ENCODE peak calls at places on chromosomes 7 and 10, in eight cellular contexts. E is foreskin fibroblast, D is PC-3, C is choroid plexus epithelial cell, M is HL-60, S is astrocyte of the spinal cord, W is AG04449, O is natural killer cell. P is an unnamed sample.

GRCh38 chr7:831596-832291 is 532 bp upstream of the SUN1 start:
- DNase-seq in E (peak), D (peak), C (peak), M (no peak), S (peak), W (peak), O (no peak), P (peak)

GRCh38 chr10:32964261-32964660 is 6.2 kb upstream of the ITGB1 start:
- DNase-seq in E (no peak), D (no peak), C (no peak), M (no peak), S (no peak), W (no peak), O (no peak), P (no peak)

GRCh38 chr7:70700935-70701425 is 431.0 kb upstream of the GALNT17 start:
- DNase-seq in E (no peak), D (no peak), C (no peak), M (no peak), S (no peak), W (no peak), O (no peak), P (no peak)

GRCh38 chr7:67791918-67792317 is 795.3 kb downstream of the TYW1 start:
- DNase-seq in E (no peak), D (no peak), C (no peak), M (no peak), S (no peak), W (no peak), O (no peak), P (no peak)

GRCh38 chr7:44213206-44213871 is 12.6 kb downstream of the YKT6 start:
- DNase-seq in E (no peak), D (no peak), C (no peak), M (no peak), S (no peak), W (no peak), O (no peak), P (no peak)

GRCh38 chr7:158973440-158973839 is 117.1 kb downstream of the DYNC2I1 start:
- DNase-seq in E (peak), D (peak), C (peak), M (no peak), S (no peak), W (no peak), O (no peak), P (no peak)

GRCh38 chr7:99694201-99694911 is 14.6 kb upstream of the CYP3A5 start:
- DNase-seq in E (no peak), D (no peak), C (no peak), M (no peak), S (no peak), W (no peak), O (no peak), P (no peak)

GRCh38 chr7:11212816-11213215 is 239.1 kb downstream of the PHF14 start:
- DNase-seq in E (peak), D (peak), C (peak), M (no peak), S (peak), W (peak), O (no peak), P (no peak)

GRCh38 chr7:70720191-70720873 is 411.6 kb upstream of the GALNT17 start:
- DNase-seq in E (peak), D (no peak), C (no peak), M (no peak), S (no peak), W (no peak), O (no peak), P (no peak)

GRCh38 chr7:1130021-1130990 is 29.7 kb downstream of the ZFAND2A start:
- DNase-seq in E (no peak), D (no peak), C (no peak), M (no peak), S (no peak), W (no peak), O (no peak), P (no peak)

GRCh38 chr10:14995964-14996565 is 36.9 kb downstream of the MEIG1 start:
- DNase-seq in E (no peak), D (no peak), C (no peak), M (no peak), S (no peak), W (no peak), O (no peak), P (no peak)

GRCh38 chr10:29635711-29636144 is 957 bp upstream of the SVIL start:
- DNase-seq in E (peak), D (no peak), C (peak), M (no peak), S (peak), W (no peak), O (peak), P (no peak)

GRCh38 chr7:5699951-5700384 is 81.5 kb downstream of the RNF216 start:
- DNase-seq in E (no peak), D (no peak), C (peak), M (no peak), S (peak), W (no peak), O (no peak), P (peak)

GRCh38 chr10:91875779-91876178 is 33.5 kb downstream of the FGFBP3 start:
- DNase-seq in E (no peak), D (no peak), C (no peak), M (no peak), S (no peak), W (no peak), O (no peak), P (no peak)

GRCh38 chr10:26481914-26482550 is 43.9 kb downstream of the APBB1IP start:
- DNase-seq in E (no peak), D (no peak), C (no peak), M (peak), S (no peak), W (no peak), O (no peak), P (no peak)

GRCh38 chr10:26391701-26392695 is 46.1 kb upstream of the APBB1IP start:
- DNase-seq in E (no peak), D (no peak), C (no peak), M (peak), S (no peak), W (no peak), O (no peak), P (no peak)

GRCh38 chr10:16809074-16809718 is 8.0 kb downstream of the RSU1 start:
- DNase-seq in E (peak), D (peak), C (peak), M (peak), S (peak), W (no peak), O (no peak), P (no peak)

GRCh38 chr7:105439174-105439893 is 50.6 kb upstream of the SRPK2 start:
- DNase-seq in E (peak), D (peak), C (peak), M (no peak), S (peak), W (peak), O (no peak), P (no peak)

GRCh38 chr10:111221682-111222470 is 145.0 kb downstream of the ADRA2A start:
- DNase-seq in E (no peak), D (no peak), C (no peak), M (no peak), S (no peak), W (no peak), O (no peak), P (no peak)

DNA sequence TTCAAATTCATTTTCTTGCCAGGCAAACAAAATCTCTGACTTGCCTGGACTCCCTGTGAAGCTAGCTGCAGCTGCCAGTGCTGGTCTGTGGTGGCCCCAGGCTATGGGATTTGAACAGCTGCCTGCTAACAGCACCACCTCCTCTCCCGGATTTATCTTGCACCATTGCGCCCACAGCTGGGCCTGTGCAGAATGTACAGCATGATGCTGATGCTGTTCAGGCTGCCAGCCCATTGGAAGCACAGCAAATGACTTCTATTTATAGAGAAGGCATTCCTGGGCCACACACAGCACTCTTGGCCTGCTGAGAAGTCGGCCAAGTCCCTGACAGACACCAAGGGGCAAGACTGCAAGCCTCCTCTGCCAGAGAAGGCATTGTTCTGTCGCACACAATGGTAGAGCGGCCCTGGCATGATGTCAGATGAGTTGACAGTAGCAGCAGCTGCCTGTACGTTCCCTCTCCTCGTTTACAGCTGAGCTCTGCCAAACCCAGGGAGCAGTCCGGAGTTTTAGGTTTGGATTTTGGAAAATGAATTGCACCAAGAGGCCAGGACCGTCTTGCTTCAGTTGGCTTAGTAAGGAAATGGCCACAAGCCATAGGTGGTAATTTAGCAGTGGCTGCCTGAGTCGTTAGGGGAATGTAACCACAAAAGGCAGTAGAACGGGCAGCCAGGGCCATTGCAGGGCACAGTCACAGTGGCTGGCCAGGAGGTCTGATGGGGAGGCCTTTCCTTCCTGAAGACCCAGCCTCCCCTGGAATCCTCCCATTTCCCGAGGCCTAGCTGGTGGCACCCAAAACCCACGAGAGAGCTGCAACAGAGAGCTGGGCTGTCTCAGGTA is 38.5 kb downstream of the MTURN start:
- DNase-seq in E (peak), D (peak), C (peak), M (no peak), S (peak), W (peak), O (no peak), P (no peak)
- TF ChIP-seq CTCF in E (peak), D (peak), C (peak), M (no peak), S (peak), W (peak), O (no peak), P (no peak)

GRCh38 chr10:101748496-101748895 is 27.4 kb downstream of the FGF8 start:
- DNase-seq in E (no peak), D (no peak), C (no peak), M (no peak), S (no peak), W (no peak), O (no peak), P (no peak)

GRCh38 chr10:101741938-101742337 is 34.0 kb downstream of the FGF8 start:
- DNase-seq in E (no peak), D (no peak), C (no peak), M (no peak), S (no peak), W (no peak), O (no peak), P (no peak)

GRCh38 chr10:101749033-101749432 is 26.9 kb downstream of the FGF8 start:
- DNase-seq in E (no peak), D (no peak), C (peak), M (no peak), S (no peak), W (no peak), O (no peak), P (no peak)

GRCh38 chr10:101745074-101745690 is 30.7 kb downstream of the FGF8 start:
- DNase-seq in E (peak), D (no peak), C (no peak), M (peak), S (no peak), W (no peak), O (no peak), P (no peak)

DNA sequence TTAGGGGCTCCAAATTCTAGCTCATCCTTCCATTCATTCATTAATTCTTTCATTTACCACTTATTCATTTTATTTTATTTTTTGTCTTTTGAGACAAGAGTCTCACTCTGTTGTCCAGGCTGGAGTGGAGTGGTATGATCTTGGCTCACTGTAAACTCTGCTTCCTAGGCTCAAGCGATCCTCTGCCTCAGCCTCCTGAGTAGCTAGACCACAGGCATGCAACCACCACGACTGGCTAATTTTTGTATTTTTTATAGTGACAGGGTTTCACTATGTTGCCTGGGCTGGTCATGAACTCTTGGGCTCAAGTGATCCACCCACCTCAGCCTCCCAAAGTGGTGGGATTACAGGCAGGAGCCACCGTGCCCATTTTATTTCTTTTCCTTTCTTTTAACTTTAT is 31.6 kb downstream of the FGF8 start:
- DNase-seq in E (no peak), D (no peak), C (peak), M (no peak), S (no peak), W (no peak), O (no peak), P (no peak)
- TF ChIP-seq CTCF in E (no peak), D (no peak), C (no peak), M (no peak), S (no peak), W (no peak), O (no peak), P (no peak)

GRCh38 chr7:148944935-148945934 is 61.1 kb upstream of the EZH2 start:
- DNase-seq in E (peak), D (peak), C (peak), M (no peak), S (peak), W (no peak), O (no peak), P (no peak)

GRCh38 chr7:148940702-148941597 is 56.9 kb upstream of the EZH2 start:
- DNase-seq in E (peak), D (peak), C (peak), M (peak), S (peak), W (peak), O (peak), P (no peak)

GRCh38 chr7:148939128-148939747 is 55.1 kb upstream of the EZH2 start:
- DNase-seq in E (no peak), D (no peak), C (no peak), M (no peak), S (no peak), W (no peak), O (no peak), P (no peak)

DNA sequence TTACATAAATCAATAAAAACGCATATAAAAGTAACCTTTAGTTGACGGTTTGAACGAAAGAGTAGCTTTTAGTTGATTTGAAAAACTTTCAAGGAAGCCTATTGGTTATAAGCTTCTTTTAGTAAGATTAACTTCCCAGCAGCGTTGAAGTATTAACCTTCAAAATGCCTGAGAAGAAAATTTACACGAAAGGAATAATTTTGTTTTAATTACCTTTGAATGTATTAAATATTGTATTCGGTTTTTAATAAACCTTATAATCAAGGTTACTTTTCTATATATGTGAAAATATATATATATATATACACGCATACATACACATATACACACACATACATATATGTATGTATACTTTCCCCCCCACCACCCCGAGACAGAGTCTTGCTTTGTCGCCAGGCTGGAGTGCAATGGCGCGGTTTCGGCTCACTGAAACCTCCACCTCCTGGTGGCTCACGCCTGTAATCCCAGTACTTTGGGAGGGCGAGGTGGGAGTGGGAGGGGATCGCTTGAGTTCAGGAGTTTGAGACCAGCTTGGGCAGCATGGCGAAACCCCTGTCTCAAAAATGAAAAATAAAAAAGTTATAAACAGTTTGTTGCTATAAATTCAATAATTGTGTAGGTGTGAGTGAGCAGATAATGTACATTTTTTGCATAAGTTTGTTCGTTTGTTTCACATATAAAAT is 57.6 kb upstream of the EZH2 start:
- DNase-seq in E (peak), D (peak), C (peak), M (peak), S (peak), W (no peak), O (peak), P (no peak)
- TF ChIP-seq CTCF in E (peak), D (peak), C (peak), M (no peak), S (peak), W (peak), O (peak), P (peak)

GRCh38 chr10:45520476-45520875 is 146.5 kb downstream of the ALOX5 start:
- DNase-seq in E (no peak), D (no peak), C (no peak), M (no peak), S (no peak), W (no peak), O (no peak), P (peak)
- TF ChIP-seq CTCF in E (no peak), D (no peak), C (peak), M (no peak), S (no peak), W (no peak), O (no peak), P (peak)

GRCh38 chr10:49000437-49001398 is 61.1 kb upstream of the LRRC18 start:
- DNase-seq in E (no peak), D (no peak), C (no peak), M (no peak), S (no peak), W (no peak), O (no peak), P (no peak)

GRCh38 chr10:49005270-49005669 is 65.6 kb upstream of the LRRC18 start:
- DNase-seq in E (no peak), D (no peak), C (no peak), M (no peak), S (no peak), W (no peak), O (no peak), P (no peak)

GRCh38 chr10:49007128-49007527 is 67.5 kb upstream of the LRRC18 start:
- DNase-seq in E (no peak), D (no peak), C (no peak), M (no peak), S (no peak), W (no peak), O (no peak), P (no peak)

GRCh38 chr10:49001861-49002675 is 62.4 kb upstream of the LRRC18 start:
- DNase-seq in E (no peak), D (no peak), C (peak), M (no peak), S (no peak), W (no peak), O (no peak), P (no peak)

DNA sequence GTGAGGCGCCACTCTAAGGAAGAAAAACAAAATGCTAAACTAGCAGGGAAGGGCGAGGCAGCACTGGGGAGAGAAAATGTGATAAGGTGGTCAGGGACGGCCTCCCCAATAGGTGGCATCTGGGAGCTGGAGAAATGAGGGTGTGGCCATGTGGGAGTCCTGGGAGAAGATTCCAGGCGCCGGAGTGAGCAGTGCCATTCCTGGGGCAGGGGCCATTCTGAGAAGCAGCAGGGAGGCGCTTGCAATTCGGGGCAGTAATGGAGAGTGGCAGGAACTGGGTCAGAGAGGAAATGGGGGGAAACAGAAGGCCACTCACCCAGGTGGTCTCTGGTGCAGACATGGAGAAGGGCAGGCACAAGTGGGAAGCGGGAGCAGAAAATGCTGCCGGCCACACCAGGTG is 61.8 kb upstream of the LRRC18 start:
- DNase-seq in E (no peak), D (peak), C (peak), M (no peak), S (no peak), W (no peak), O (no peak), P (no peak)
- TF ChIP-seq CTCF in E (no peak), D (peak), C (peak), M (no peak), S (no peak), W (peak), O (no peak), P (no peak)

DNA sequence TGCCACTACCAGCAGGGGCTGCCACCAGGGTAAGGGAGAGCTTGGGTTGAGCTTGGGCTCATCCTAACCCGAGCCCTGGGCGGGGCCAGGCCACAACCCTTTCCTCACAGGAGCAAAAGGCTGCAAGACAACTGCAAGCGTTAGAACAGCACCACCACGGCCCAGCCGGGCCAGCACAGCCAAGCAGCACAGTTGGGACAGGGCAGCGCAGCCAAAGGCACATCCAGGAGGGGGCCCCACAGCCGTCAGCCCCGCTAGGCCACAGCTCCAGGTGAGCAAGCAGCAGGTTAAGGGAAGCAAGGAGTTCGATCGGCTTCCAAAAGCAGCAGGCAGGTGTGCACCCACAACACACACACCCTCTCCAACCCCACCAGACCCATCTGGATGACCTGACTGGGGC is 7.0 kb upstream of the NDST2 start:
- DNase-seq in E (no peak), D (no peak), C (no peak), M (no peak), S (no peak), W (no peak), O (no peak), P (no peak)
- TF ChIP-seq CTCF in E (no peak), D (peak), C (peak), M (no peak), S (peak), W (no peak), O (no peak), P (peak)